ENCODE peak calls at places on chromosomes 3 and 15, in five cellular contexts. Y is GM10248; W is CD8-positive, alpha-beta T cell; P is GM12865; J is tibial artery. B is an unnamed sample.

GRCh38 chr3:185341616-185342457 is 21.1 kb upstream of the MAP3K13 start:
- DNase-seq in Y (no peak), P (no peak), W (no peak), J (no peak), B (no peak)

GRCh38 chr3:101011086-101011485 is 17.9 kb upstream of the ABI3BP start:
- DNase-seq in J (no peak), P (no peak), Y (no peak), W (no peak), B (no peak)

GRCh38 chr3:117622130-117622841 is 912.7 kb downstream of the TUSC7 start:
- DNase-seq in P (no peak), J (no peak), W (no peak), Y (no peak), B (no peak)

GRCh38 chr3:37248179-37248578 is 73.8 kb upstream of the LRRFIP2 start:
- DNase-seq in P (no peak), W (no peak), Y (no peak), J (no peak), B (no peak)

GRCh38 chr3:181855825-181856224 is 144.1 kb downstream of the SOX2 start:
- DNase-seq in P (no peak), J (no peak), W (no peak), Y (no peak), B (no peak)

GRCh38 chr3:127780536-127781400 is 41.5 kb downstream of the MGLL start:
- DNase-seq in P (no peak), Y (no peak), W (no peak), J (no peak), B (no peak)

GRCh38 chr15:76987896-76988860 is 6.7 kb upstream of the PSTPIP1 start:
- DNase-seq in P (peak; percentile 95), W (no peak), J (peak; percentile 69), Y (peak; percentile 84), B (peak; percentile 88)

GRCh38 chr3:59052803-59053411 is 3.1 kb upstream of the CFAP20DC start:
- DNase-seq in J (no peak), Y (peak; percentile 22), W (no peak), P (peak; percentile 52), B (peak; percentile 26)

GRCh38 chr15:46394463-46394862 is 759.6 kb downstream of the SQOR start:
- DNase-seq in W (no peak), J (no peak), Y (no peak), P (no peak), B (no peak)

GRCh38 chr15:101483476-101483875 is 6.0 kb downstream of the PCSK6 start:
- DNase-seq in J (no peak), Y (no peak), W (no peak), P (no peak), B (no peak)

GRCh38 chr15:25795712-25796111 is 67.4 kb downstream of the ATP10A start:
- DNase-seq in J (no peak), Y (no peak), P (no peak), W (no peak), B (no peak)

GRCh38 chr15:62846805-62847481 is 195.6 kb upstream of the TPM1 start:
- DNase-seq in P (no peak), Y (no peak), W (no peak), J (no peak), B (no peak)

GRCh38 chr3:108552267-108553159 is 36.7 kb downstream of the CIP2A start:
- DNase-seq in W (no peak), J (no peak), Y (peak; percentile 12), P (peak; percentile 28), B (peak; percentile 6)

GRCh38 chr3:134917631-134918030 is 122.6 kb downstream of the EPHB1 start:
- DNase-seq in J (no peak), W (no peak), P (no peak), Y (no peak), B (no peak)

GRCh38 chr3:151426337-151426648 is 34.6 kb downstream of the IGSF10 start:
- DNase-seq in P (peak; percentile 45), W (no peak), Y (peak; percentile 27), J (no peak), B (peak; percentile 45)

GRCh38 chr3:26365706-26366105 is 256.9 kb upstream of the LRRC3B start:
- DNase-seq in J (no peak), Y (no peak), W (no peak), P (no peak), B (no peak)

GRCh38 chr3:104437891-104438290 is 928.8 kb upstream of the ALCAM start:
- DNase-seq in Y (no peak), J (no peak), P (no peak), W (no peak), B (no peak)
- TF ChIP-seq CTCF in Y (no peak), J (no peak), P (no peak), W (no peak), B (no peak)

GRCh38 chr3:50154840-50155490 is at the start of gene SEMA3F:
- DNase-seq in Y (peak; percentile 92), P (peak; percentile 69), W (peak; percentile 67), J (peak; percentile 35), B (peak; percentile 93)

GRCh38 chr3:50155891-50156290 is 767 bp downstream of the SEMA3F start:
- DNase-seq in W (no peak), Y (no peak), P (no peak), J (no peak), B (no peak)

GRCh38 chr3:50155491-50155878 is 361 bp downstream of the SEMA3F start:
- DNase-seq in W (no peak), J (no peak), P (no peak), Y (no peak), B (no peak)

GRCh38 chr3:50153782-50154475 is 1.2 kb upstream of the SEMA3F start:
- DNase-seq in W (no peak), J (no peak), P (no peak), Y (no peak), B (no peak)

GRCh38 chr3:50154476-50154839 is 666 bp upstream of the SEMA3F start:
- DNase-seq in Y (no peak), P (peak; percentile 12), W (no peak), J (no peak), B (peak; percentile 70)
- TF ChIP-seq CTCF in Y (peak; percentile 25), P (peak; percentile 22), W (no peak), J (no peak), B (peak; percentile 31)

GRCh38 chr15:88334436-88334835 is 77.9 kb upstream of the NTRK3 start:
- DNase-seq in P (no peak), W (no peak), Y (no peak), J (no peak), B (no peak)

GRCh38 chr15:88335074-88335473 is 78.5 kb upstream of the NTRK3 start:
- DNase-seq in W (no peak), J (no peak), P (no peak), Y (no peak), B (no peak)

GRCh38 chr15:88342666-88343065 is 86.1 kb upstream of the NTRK3 start:
- DNase-seq in Y (no peak), W (no peak), P (no peak), J (no peak), B (no peak)

GRCh38 chr15:88341653-88342052 is 85.1 kb upstream of the NTRK3 start:
- DNase-seq in J (no peak), P (no peak), W (no peak), Y (no peak), B (no peak)

GRCh38 chr15:88337993-88338392 is 81.5 kb upstream of the NTRK3 start:
- DNase-seq in J (no peak), P (no peak), W (no peak), Y (no peak), B (no peak)
- TF ChIP-seq CTCF in J (no peak), P (no peak), W (no peak), Y (no peak), B (no peak)

GRCh38 chr3:124594581-124594980 is 135.7 kb upstream of the UMPS start:
- DNase-seq in P (no peak), Y (no peak), J (no peak), W (no peak), B (no peak)

GRCh38 chr3:124593442-124593829 is 136.8 kb upstream of the UMPS start:
- DNase-seq in Y (no peak), J (no peak), P (no peak), W (no peak), B (no peak)

GRCh38 chr3:124588794-124589193 is 141.5 kb upstream of the UMPS start:
- DNase-seq in J (no peak), P (peak; percentile 28), W (no peak), Y (no peak), B (no peak)

GRCh38 chr3:124592658-124593441 is 137.4 kb upstream of the UMPS start:
- DNase-seq in W (no peak), Y (peak; percentile 34), P (peak; percentile 70), J (no peak), B (no peak)

GRCh38 chr3:124591699-124592098 is 138.6 kb upstream of the UMPS start:
- DNase-seq in Y (no peak), W (no peak), J (no peak), P (no peak), B (no peak)
- TF ChIP-seq CTCF in Y (no peak), W (no peak), J (no peak), P (no peak), B (no peak)

GRCh38 chr3:38564631-38565338 is 68.6 kb downstream of the EXOG start:
- DNase-seq in Y (no peak), W (no peak), P (no peak), J (no peak), B (no peak)
- TF ChIP-seq CTCF in Y (no peak), W (no peak), P (no peak), J (no peak), B (no peak)

DNA sequence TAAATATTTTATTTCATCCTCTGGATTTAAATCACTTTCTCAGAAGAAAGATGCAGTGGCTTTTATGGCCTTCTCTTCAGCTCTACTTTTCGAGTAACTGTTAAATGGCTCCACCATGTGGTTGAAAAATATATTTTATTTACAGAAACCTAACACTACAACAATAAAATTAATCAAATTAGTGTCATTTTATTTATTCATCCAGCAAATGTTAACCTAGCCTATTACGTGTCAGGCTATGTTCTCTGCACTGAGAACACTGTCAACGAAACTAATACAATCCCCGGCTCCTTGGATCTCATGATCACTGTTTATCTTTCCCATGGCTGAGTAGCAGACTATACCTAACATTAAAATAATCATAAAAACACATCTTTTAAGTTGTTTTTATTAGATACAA is 148.0 kb upstream of the OSTN start:
- DNase-seq in W (no peak), J (no peak), P (peak; percentile 21), Y (peak; percentile 20), B (peak; percentile 33)
- TF ChIP-seq CTCF in W (no peak), J (peak; percentile 34), P (peak; percentile 32), Y (peak; percentile 45), B (no peak)

GRCh38 chr3:23800731-23801130 is 5.0 kb upstream of the UBE2E1 start:
- DNase-seq in J (no peak), W (no peak), Y (no peak), P (peak; percentile 32), B (peak; percentile 21)
- TF ChIP-seq CTCF in J (peak; percentile 36), W (no peak), Y (peak; percentile 41), P (peak; percentile 1), B (no peak)

GRCh38 chr15:90286678-90287077 is 21.2 kb downstream of the NGRN start:
- DNase-seq in W (peak; percentile 44), P (peak; percentile 58), J (no peak), Y (peak; percentile 47), B (peak; percentile 62)
- TF ChIP-seq CTCF in W (peak; percentile 78), P (peak; percentile 54), J (no peak), Y (peak; percentile 73), B (peak; percentile 60)

B was measured in GM13976.